ENCODE peak calls at places on chromosomes 3 and 15, in ten cellular contexts. One of them, this sample, is unnamed.

GRCh38 chr3:23994247-23994574 is 49.1 kb downstream of the NR1D2 start:
- DNase-seq in right lobe of liver: no peak
- DNase-seq in pancreas: no peak
- DNase-seq in skeletal muscle cell: no peak
- DNase-seq in A549: no peak
- DNase-seq in PC-3: no peak
- DNase-seq in thoracic aorta: no peak
- DNase-seq in CD8-positive, alpha-beta memory T cell: no peak
- DNase-seq in bronchial epithelial cell: no peak
- DNase-seq in psoas muscle: no peak
- DNase-seq in this sample: no peak

GRCh38 chr15:44186724-44187123 is 8.3 kb downstream of the FRMD5 start:
- DNase-seq in right lobe of liver: no peak
- DNase-seq in CD8-positive, alpha-beta memory T cell: no peak
- DNase-seq in skeletal muscle cell: no peak
- DNase-seq in pancreas: no peak
- DNase-seq in psoas muscle: no peak
- DNase-seq in A549: no peak
- DNase-seq in bronchial epithelial cell: no peak
- DNase-seq in PC-3: no peak
- DNase-seq in thoracic aorta: no peak
- DNase-seq in this sample: no peak

GRCh38 chr3:78754066-78754743 is 1013.6 kb downstream of the ROBO1 start:
- DNase-seq in bronchial epithelial cell: peak
- DNase-seq in A549: no peak
- DNase-seq in pancreas: no peak
- DNase-seq in CD8-positive, alpha-beta memory T cell: no peak
- DNase-seq in skeletal muscle cell: no peak
- DNase-seq in PC-3: peak
- DNase-seq in right lobe of liver: no peak
- DNase-seq in psoas muscle: no peak
- DNase-seq in thoracic aorta: no peak
- DNase-seq in this sample: no peak

GRCh38 chr15:40150163-40150925 is 10.5 kb upstream of the BUB1B start:
- DNase-seq in bronchial epithelial cell: peak
- DNase-seq in A549: peak
- DNase-seq in PC-3: peak
- DNase-seq in psoas muscle: peak
- DNase-seq in thoracic aorta: no peak
- DNase-seq in skeletal muscle cell: peak
- DNase-seq in right lobe of liver: no peak
- DNase-seq in CD8-positive, alpha-beta memory T cell: no peak
- DNase-seq in pancreas: peak
- DNase-seq in this sample: peak

GRCh38 chr15:77597804-77598453 is 34.8 kb downstream of the LINGO1 start:
- DNase-seq in psoas muscle: no peak
- DNase-seq in bronchial epithelial cell: no peak
- DNase-seq in pancreas: no peak
- DNase-seq in CD8-positive, alpha-beta memory T cell: no peak
- DNase-seq in thoracic aorta: no peak
- DNase-seq in A549: no peak
- DNase-seq in PC-3: no peak
- DNase-seq in right lobe of liver: no peak
- DNase-seq in skeletal muscle cell: no peak
- DNase-seq in this sample: no peak

GRCh38 chr15:57563416-57563815 is 28.3 kb upstream of the MYZAP start:
- DNase-seq in skeletal muscle cell: no peak
- DNase-seq in A549: no peak
- DNase-seq in pancreas: no peak
- DNase-seq in PC-3: no peak
- DNase-seq in thoracic aorta: no peak
- DNase-seq in psoas muscle: no peak
- DNase-seq in right lobe of liver: no peak
- DNase-seq in CD8-positive, alpha-beta memory T cell: no peak
- DNase-seq in bronchial epithelial cell: no peak
- DNase-seq in this sample: peak

GRCh38 chr15:47266556-47266955 is 450.7 kb upstream of the SEMA6D start:
- DNase-seq in psoas muscle: no peak
- DNase-seq in CD8-positive, alpha-beta memory T cell: no peak
- DNase-seq in right lobe of liver: no peak
- DNase-seq in PC-3: no peak
- DNase-seq in thoracic aorta: no peak
- DNase-seq in bronchial epithelial cell: no peak
- DNase-seq in A549: no peak
- DNase-seq in pancreas: no peak
- DNase-seq in skeletal muscle cell: no peak
- DNase-seq in this sample: no peak

GRCh38 chr3:107986505-107986904 is 104.3 kb downstream of the CD47 start:
- DNase-seq in PC-3: no peak
- DNase-seq in right lobe of liver: no peak
- DNase-seq in thoracic aorta: no peak
- DNase-seq in pancreas: no peak
- DNase-seq in A549: no peak
- DNase-seq in psoas muscle: no peak
- DNase-seq in CD8-positive, alpha-beta memory T cell: no peak
- DNase-seq in bronchial epithelial cell: no peak
- DNase-seq in skeletal muscle cell: no peak
- DNase-seq in this sample: no peak

GRCh38 chr15:92393287-92393993 is at the start of gene ST8SIA2:
- DNase-seq in PC-3: no peak
- DNase-seq in CD8-positive, alpha-beta memory T cell: no peak
- DNase-seq in right lobe of liver: no peak
- DNase-seq in bronchial epithelial cell: no peak
- DNase-seq in thoracic aorta: no peak
- DNase-seq in pancreas: no peak
- DNase-seq in A549: peak
- DNase-seq in skeletal muscle cell: no peak
- DNase-seq in psoas muscle: peak
- DNase-seq in this sample: no peak

GRCh38 chr15:92393994-92394326 is 279 bp downstream of the ST8SIA2 start:
- DNase-seq in bronchial epithelial cell: no peak
- DNase-seq in A549: no peak
- DNase-seq in skeletal muscle cell: no peak
- DNase-seq in CD8-positive, alpha-beta memory T cell: no peak
- DNase-seq in thoracic aorta: no peak
- DNase-seq in right lobe of liver: no peak
- DNase-seq in pancreas: no peak
- DNase-seq in PC-3: no peak
- DNase-seq in psoas muscle: no peak
- DNase-seq in this sample: no peak

GRCh38 chr15:92394327-92395175 is 870 bp downstream of the ST8SIA2 start:
- DNase-seq in right lobe of liver: no peak
- DNase-seq in PC-3: no peak
- DNase-seq in A549: no peak
- DNase-seq in pancreas: no peak
- DNase-seq in psoas muscle: no peak
- DNase-seq in skeletal muscle cell: no peak
- DNase-seq in bronchial epithelial cell: no peak
- DNase-seq in CD8-positive, alpha-beta memory T cell: no peak
- DNase-seq in thoracic aorta: no peak
- DNase-seq in this sample: no peak

GRCh38 chr15:92395557-92395956 is 1.9 kb downstream of the ST8SIA2 start:
- DNase-seq in PC-3: no peak
- DNase-seq in CD8-positive, alpha-beta memory T cell: no peak
- DNase-seq in right lobe of liver: no peak
- DNase-seq in skeletal muscle cell: no peak
- DNase-seq in thoracic aorta: no peak
- DNase-seq in psoas muscle: no peak
- DNase-seq in A549: no peak
- DNase-seq in bronchial epithelial cell: no peak
- DNase-seq in pancreas: no peak
- DNase-seq in this sample: no peak

GRCh38 chr15:92395176-92395521 is 1.5 kb downstream of the ST8SIA2 start:
- DNase-seq in bronchial epithelial cell: no peak
- DNase-seq in right lobe of liver: no peak
- DNase-seq in skeletal muscle cell: no peak
- DNase-seq in A549: no peak
- DNase-seq in pancreas: no peak
- DNase-seq in thoracic aorta: no peak
- DNase-seq in psoas muscle: no peak
- DNase-seq in CD8-positive, alpha-beta memory T cell: no peak
- DNase-seq in PC-3: no peak
- DNase-seq in this sample: no peak
- H3K4me3 ChIP-seq in bronchial epithelial cell: no peak
- H3K4me3 ChIP-seq in right lobe of liver: no peak
- H3K4me3 ChIP-seq in skeletal muscle cell: peak
- H3K4me3 ChIP-seq in A549: no peak
- H3K4me3 ChIP-seq in pancreas: no peak
- H3K4me3 ChIP-seq in thoracic aorta: no peak
- H3K4me3 ChIP-seq in psoas muscle: peak
- H3K4me3 ChIP-seq in CD8-positive, alpha-beta memory T cell: no peak
- H3K4me3 ChIP-seq in PC-3: no peak
- H3K4me3 ChIP-seq in this sample: no peak

DNA sequence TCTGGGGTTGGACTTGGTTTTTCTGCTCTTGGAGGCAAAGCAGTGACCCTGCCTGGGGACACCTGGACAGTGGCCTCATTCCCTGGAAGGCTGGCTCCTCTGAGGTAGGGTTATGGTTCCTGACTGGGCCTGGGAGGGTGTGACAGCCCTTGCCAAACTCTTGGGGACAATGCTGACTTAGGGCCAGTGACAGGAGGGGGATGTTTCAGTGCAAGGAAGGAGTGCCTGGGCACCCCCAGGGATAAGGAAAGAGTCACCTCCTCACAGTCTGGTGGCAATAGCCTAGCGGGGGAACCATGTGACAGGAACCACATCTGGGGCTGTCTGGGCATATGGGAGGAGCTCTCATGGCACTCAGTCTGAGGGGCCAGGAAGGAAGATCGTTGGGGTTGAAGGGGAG is 91.8 kb downstream of the ABHD5 start:
- DNase-seq in A549: no peak
- DNase-seq in bronchial epithelial cell: no peak
- DNase-seq in thoracic aorta: no peak
- DNase-seq in right lobe of liver: no peak
- DNase-seq in skeletal muscle cell: no peak
- DNase-seq in pancreas: no peak
- DNase-seq in psoas muscle: no peak
- DNase-seq in PC-3: no peak
- DNase-seq in CD8-positive, alpha-beta memory T cell: no peak
- DNase-seq in this sample: no peak
- H3K4me3 ChIP-seq in A549: no peak
- H3K4me3 ChIP-seq in bronchial epithelial cell: no peak
- H3K4me3 ChIP-seq in thoracic aorta: no peak
- H3K4me3 ChIP-seq in right lobe of liver: no peak
- H3K4me3 ChIP-seq in skeletal muscle cell: no peak
- H3K4me3 ChIP-seq in pancreas: no peak
- H3K4me3 ChIP-seq in psoas muscle: no peak
- H3K4me3 ChIP-seq in PC-3: no peak
- H3K4me3 ChIP-seq in CD8-positive, alpha-beta memory T cell: no peak
- H3K4me3 ChIP-seq in this sample: no peak

DNA sequence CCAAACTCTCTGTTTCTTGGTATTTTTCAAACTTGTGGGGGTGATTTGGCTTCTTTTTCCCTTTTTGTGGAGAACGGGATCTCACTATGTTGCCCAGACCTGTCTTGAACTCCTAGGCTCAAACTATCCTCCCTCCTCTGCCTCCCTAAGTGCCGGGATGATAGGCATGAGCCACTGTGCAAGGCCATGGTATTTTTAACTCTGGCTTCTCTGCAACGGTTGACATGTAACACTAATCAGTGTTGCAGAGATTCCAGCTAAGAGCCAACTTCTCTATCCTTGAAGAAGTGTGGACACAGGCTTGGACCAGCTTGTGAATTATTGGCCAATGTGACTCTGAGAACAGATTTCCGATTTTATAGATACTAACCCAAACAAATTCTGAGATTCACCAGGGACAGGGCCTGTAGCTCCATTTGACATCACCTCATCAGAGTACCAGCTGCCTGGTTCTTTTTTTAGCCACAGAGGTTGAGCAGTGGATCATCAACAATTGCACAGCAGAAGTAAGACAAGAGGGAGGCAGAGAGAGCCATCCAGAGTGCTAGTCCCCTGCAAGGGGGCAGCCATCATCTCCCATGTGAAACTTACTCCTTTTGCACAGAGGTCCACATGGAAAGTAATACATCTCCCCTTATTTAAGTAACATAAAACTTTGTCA is 98.1 kb upstream of the SYNPR start:
- DNase-seq in skeletal muscle cell: no peak
- DNase-seq in psoas muscle: no peak
- DNase-seq in pancreas: no peak
- DNase-seq in thoracic aorta: no peak
- DNase-seq in right lobe of liver: no peak
- DNase-seq in bronchial epithelial cell: no peak
- DNase-seq in CD8-positive, alpha-beta memory T cell: no peak
- DNase-seq in PC-3: no peak
- DNase-seq in A549: no peak
- DNase-seq in this sample: no peak
- H3K4me3 ChIP-seq in skeletal muscle cell: no peak
- H3K4me3 ChIP-seq in psoas muscle: no peak
- H3K4me3 ChIP-seq in pancreas: no peak
- H3K4me3 ChIP-seq in thoracic aorta: no peak
- H3K4me3 ChIP-seq in right lobe of liver: no peak
- H3K4me3 ChIP-seq in bronchial epithelial cell: no peak
- H3K4me3 ChIP-seq in CD8-positive, alpha-beta memory T cell: no peak
- H3K4me3 ChIP-seq in PC-3: no peak
- H3K4me3 ChIP-seq in A549: no peak
- H3K4me3 ChIP-seq in this sample: no peak

GRCh38 chr15:51577907-51578306 is 44.7 kb downstream of the DMXL2 start:
- DNase-seq in pancreas: no peak
- DNase-seq in thoracic aorta: no peak
- DNase-seq in psoas muscle: no peak
- DNase-seq in CD8-positive, alpha-beta memory T cell: no peak
- DNase-seq in skeletal muscle cell: no peak
- DNase-seq in A549: no peak
- DNase-seq in bronchial epithelial cell: no peak
- DNase-seq in right lobe of liver: no peak
- DNase-seq in PC-3: no peak
- DNase-seq in this sample: no peak

GRCh38 chr15:51575775-51576174 is 46.8 kb downstream of the DMXL2 start:
- DNase-seq in right lobe of liver: no peak
- DNase-seq in pancreas: no peak
- DNase-seq in skeletal muscle cell: no peak
- DNase-seq in bronchial epithelial cell: no peak
- DNase-seq in psoas muscle: no peak
- DNase-seq in A549: no peak
- DNase-seq in CD8-positive, alpha-beta memory T cell: no peak
- DNase-seq in PC-3: no peak
- DNase-seq in thoracic aorta: no peak
- DNase-seq in this sample: no peak

GRCh38 chr15:51579012-51579411 is 43.6 kb downstream of the DMXL2 start:
- DNase-seq in pancreas: no peak
- DNase-seq in right lobe of liver: no peak
- DNase-seq in psoas muscle: no peak
- DNase-seq in A549: no peak
- DNase-seq in bronchial epithelial cell: peak
- DNase-seq in CD8-positive, alpha-beta memory T cell: no peak
- DNase-seq in skeletal muscle cell: no peak
- DNase-seq in thoracic aorta: no peak
- DNase-seq in PC-3: no peak
- DNase-seq in this sample: no peak

GRCh38 chr15:51576451-51576850 is 46.1 kb downstream of the DMXL2 start:
- DNase-seq in pancreas: no peak
- DNase-seq in right lobe of liver: no peak
- DNase-seq in thoracic aorta: no peak
- DNase-seq in bronchial epithelial cell: no peak
- DNase-seq in PC-3: no peak
- DNase-seq in skeletal muscle cell: no peak
- DNase-seq in CD8-positive, alpha-beta memory T cell: no peak
- DNase-seq in psoas muscle: no peak
- DNase-seq in A549: no peak
- DNase-seq in this sample: no peak

DNA sequence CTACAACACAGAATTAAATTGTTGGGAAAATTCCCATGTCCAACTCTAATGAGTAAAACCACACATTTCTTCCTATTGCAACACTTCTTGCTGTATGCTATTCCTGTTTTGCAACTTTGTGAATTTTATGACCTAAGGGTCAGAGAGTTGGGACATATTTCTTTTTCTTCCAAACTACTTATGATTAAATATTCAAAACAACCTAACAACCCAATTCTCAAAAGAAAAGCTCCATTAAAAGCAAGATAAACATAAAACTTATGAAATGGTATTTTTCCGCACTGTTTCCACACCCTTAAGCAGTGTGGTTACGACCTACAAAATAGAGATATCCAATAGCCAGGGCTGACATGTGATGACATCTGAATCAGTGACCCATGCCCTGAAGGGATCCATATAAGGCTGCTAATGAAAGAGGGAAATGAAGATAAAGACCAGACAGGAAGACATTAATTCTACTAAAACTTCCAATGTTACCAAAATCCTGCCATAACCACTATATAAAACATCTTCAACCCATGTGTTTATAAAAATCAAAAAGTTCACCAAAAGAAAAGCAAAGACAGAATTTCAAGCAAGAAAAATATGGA is 45.6 kb downstream of the DMXL2 start:
- DNase-seq in CD8-positive, alpha-beta memory T cell: no peak
- DNase-seq in psoas muscle: no peak
- DNase-seq in pancreas: no peak
- DNase-seq in right lobe of liver: no peak
- DNase-seq in skeletal muscle cell: peak
- DNase-seq in bronchial epithelial cell: peak
- DNase-seq in PC-3: peak
- DNase-seq in A549: no peak
- DNase-seq in thoracic aorta: no peak
- DNase-seq in this sample: peak
- H3K4me3 ChIP-seq in CD8-positive, alpha-beta memory T cell: no peak
- H3K4me3 ChIP-seq in psoas muscle: no peak
- H3K4me3 ChIP-seq in pancreas: no peak
- H3K4me3 ChIP-seq in right lobe of liver: no peak
- H3K4me3 ChIP-seq in skeletal muscle cell: no peak
- H3K4me3 ChIP-seq in bronchial epithelial cell: no peak
- H3K4me3 ChIP-seq in PC-3: no peak
- H3K4me3 ChIP-seq in A549: no peak
- H3K4me3 ChIP-seq in thoracic aorta: no peak
- H3K4me3 ChIP-seq in this sample: no peak